ENCODE peak calls at places on chromosomes 12 and 14, in ten cellular contexts. E, A, V, F, G, U, R, I, P and D are unnamed samples.

GRCh38 chr14:55071870-55072640 is 20.6 kb downstream of the MAPK1IP1L start:
- DNase-seq in E (no peak), A (no peak), V (peak), U (peak), R (peak), P (peak), I (no peak), G (peak), F (peak), D (peak)

GRCh38 chr12:86174188-86174587 is 82.0 kb downstream of the MGAT4C start:
- DNase-seq in A (no peak), F (no peak), R (no peak), G (no peak), U (no peak), P (no peak), V (no peak), I (no peak), E (no peak), D (no peak)

GRCh38 chr12:54991992-54992377 is 7.4 kb upstream of the TESPA1 start:
- DNase-seq in R (no peak), U (peak), V (no peak), I (no peak), F (no peak), A (no peak), P (no peak), E (no peak), G (no peak), D (no peak)

GRCh38 chr12:112900298-112901145 is 6.2 kb upstream of the OAS1 start:
- DNase-seq in G (peak), R (peak), A (no peak), E (peak), I (peak), U (peak), V (no peak), F (peak), P (peak), D (no peak)

GRCh38 chr14:65069874-65070709 is 32.2 kb downstream of the MAX start:
- DNase-seq in I (no peak), R (no peak), A (peak), E (no peak), V (no peak), G (no peak), F (no peak), U (no peak), P (no peak), D (no peak)

GRCh38 chr12:80320121-80320678 is 123.8 kb upstream of the PTPRQ start:
- DNase-seq in G (no peak), U (no peak), V (no peak), R (no peak), F (no peak), A (no peak), E (no peak), I (no peak), P (no peak), D (no peak)

GRCh38 chr12:110637869-110638441 is 24.0 kb downstream of the TCTN1 start:
- DNase-seq in I (no peak), F (no peak), A (no peak), R (no peak), E (no peak), V (no peak), U (no peak), G (no peak), P (no peak), D (no peak)

GRCh38 chr14:77140343-77140936 is 1.2 kb downstream of the ZDHHC22 start:
- DNase-seq in F (no peak), A (no peak), U (no peak), R (no peak), G (peak), V (no peak), P (no peak), E (no peak), I (no peak), D (no peak)

GRCh38 chr12:19707948-19708409 is 268.7 kb downstream of the AEBP2 start:
- DNase-seq in E (no peak), G (no peak), P (peak), F (peak), R (no peak), I (no peak), U (no peak), A (no peak), V (peak), D (no peak)